ENCODE peak calls at places on chromosomes 1 and 21, in six cellular contexts. Z is right cardiac atrium, D is Karpas-422, K is GM12865, H is fibroblast of lung, B is foreskin fibroblast. V is an unnamed sample.

GRCh38 chr21:29315155-29315749 is 16.5 kb downstream of the BACH1 start:
- DNase-seq in D (no peak), H (no peak), B (no peak), K (no peak), Z (no peak), V (no peak)

GRCh38 chr1:117671781-117672501 is 66.1 kb downstream of the TENT5C start:
- DNase-seq in D (peak; percentile 44), Z (peak; percentile 88), H (no peak), K (no peak), B (no peak), V (no peak)

GRCh38 chr1:83849191-83850061 is 149.5 kb downstream of the TTLL7 start:
- DNase-seq in Z (no peak), H (no peak), K (peak; percentile 44), D (no peak), B (no peak), V (no peak)

GRCh38 chr1:31273619-31274018 is 23.0 kb downstream of the SNRNP40 start:
- DNase-seq in Z (no peak), D (no peak), K (no peak), H (no peak), B (no peak), V (no peak)

GRCh38 chr21:14403681-14404318 is 20.9 kb upstream of the HSPA13 start:
- DNase-seq in B (peak; percentile 4), H (peak; percentile 23), D (peak; percentile 67), K (peak; percentile 58), Z (no peak), V (no peak)

GRCh38 chr21:35226960-35227741 is 178.0 kb upstream of the RUNX1 start:
- DNase-seq in Z (no peak), D (peak; percentile 91), B (no peak), K (peak; percentile 86), H (no peak), V (no peak)

GRCh38 chr1:33916786-33917185 is 52.9 kb downstream of the HMGB4 start:
- DNase-seq in K (no peak), D (no peak), B (no peak), H (no peak), Z (no peak), V (no peak)

GRCh38 chr1:156491151-156491949 is 9.2 kb downstream of the MEF2D start:
- DNase-seq in Z (peak; percentile 23), B (no peak), H (no peak), K (peak; percentile 74), D (peak; percentile 91), V (no peak)

GRCh38 chr1:6646499-6647148 is 22.0 kb downstream of the THAP3 start:
- DNase-seq in K (peak; percentile 53), Z (no peak), D (peak; percentile 82), B (peak; percentile 36), H (peak; percentile 37), V (no peak)

GRCh38 chr1:161432091-161432490 is 64.4 kb upstream of the CFAP126 start:
- DNase-seq in D (no peak), K (no peak), H (no peak), B (no peak), Z (no peak), V (no peak)

GRCh38 chr1:79575424-79575823 is 568.9 kb upstream of the ADGRL4 start:
- DNase-seq in K (no peak), B (no peak), D (no peak), H (no peak), Z (no peak), V (no peak)

GRCh38 chr21:32312321-32312720 is 13.7 kb downstream of the MRAP start:
- DNase-seq in Z (no peak), K (no peak), B (no peak), D (no peak), H (no peak), V (no peak)

GRCh38 chr21:44871576-44872265 is 1.8 kb downstream of the PTTG1IP start:
- DNase-seq in H (peak; percentile 78), K (no peak), D (no peak), B (peak; percentile 78), Z (no peak), V (no peak)

GRCh38 chr1:167186198-167186750 is 34.4 kb upstream of the POU2F1 start:
- DNase-seq in H (no peak), B (no peak), K (no peak), D (no peak), Z (no peak), V (no peak)

GRCh38 chr1:236501093-236501492 is 22.7 kb upstream of the LGALS8 start:
- DNase-seq in Z (no peak), D (no peak), H (no peak), K (no peak), B (no peak), V (no peak)

GRCh38 chr1:21302747-21303715 is 12.8 kb upstream of the ECE1 start:
- DNase-seq in D (no peak), H (peak; percentile 87), Z (peak; percentile 60), K (no peak), B (peak; percentile 90), V (no peak)

GRCh38 chr1:214312530-214313051 is 31.6 kb downstream of the SMYD2 start:
- DNase-seq in B (no peak), Z (no peak), H (no peak), K (no peak), D (no peak), V (no peak)

GRCh38 chr1:9400425-9401079 is 107.9 kb downstream of the SPSB1 start:
- DNase-seq in Z (peak; percentile 67), B (no peak), D (no peak), H (peak; percentile 48), K (no peak), V (no peak)

GRCh38 chr21:36487641-36488307 is 7.9 kb upstream of the CLDN14 start:
- DNase-seq in H (peak; percentile 65), Z (no peak), B (no peak), D (no peak), K (no peak), V (peak; percentile 17)

GRCh38 chr1:181089777-181090505 is 1.4 kb downstream of the IER5 start:
- DNase-seq in K (peak; percentile 89), H (peak; percentile 63), B (no peak), D (peak; percentile 75), Z (peak; percentile 86), V (no peak)

GRCh38 chr1:19706136-19706535 is 41.5 kb downstream of the HTR6 start:
- DNase-seq in D (no peak), H (no peak), Z (no peak), B (no peak), K (no peak), V (no peak)

GRCh38 chr21:31201548-31201947 is 142.5 kb downstream of the TIAM1 start:
- DNase-seq in D (peak; percentile 56), B (no peak), H (peak; percentile 74), Z (no peak), K (peak; percentile 18), V (no peak)

GRCh38 chr1:9551984-9552383 is 12.7 kb downstream of the SLC25A33 start:
- DNase-seq in Z (no peak), B (no peak), K (no peak), H (no peak), D (no peak), V (no peak)

GRCh38 chr1:14946011-14946359 is 207.6 kb upstream of the TMEM51 start:
- DNase-seq in K (no peak), B (no peak), Z (no peak), H (no peak), D (no peak), V (no peak)

GRCh38 chr1:14945132-14946010 is 208.2 kb upstream of the TMEM51 start:
- DNase-seq in B (peak; percentile 62), H (peak; percentile 93), D (no peak), K (no peak), Z (peak; percentile 86), V (no peak)

GRCh38 chr1:14947421-14947820 is 206.1 kb upstream of the TMEM51 start:
- DNase-seq in H (no peak), B (no peak), K (no peak), Z (no peak), D (no peak), V (no peak)

GRCh38 chr1:14948112-14948652 is 205.4 kb upstream of the TMEM51 start:
- DNase-seq in H (no peak), K (no peak), D (no peak), Z (no peak), B (no peak), V (no peak)

GRCh38 chr1:14946567-14947285 is 206.8 kb upstream of the TMEM51 start:
- DNase-seq in B (peak; percentile 41), H (peak; percentile 86), D (no peak), K (no peak), Z (no peak), V (no peak)
- H3K4me3 ChIP-seq in B (peak overlapping the region; percentile 41), H (no peak overlapping the region), D (no peak overlapping the region), K (no peak overlapping the region), Z (no peak overlapping the region), V (peak overlapping the region; percentile 46)

GRCh38 chr1:25992689-25993146 is 5.1 kb downstream of the PAFAH2 start:
- DNase-seq in Z (no peak), D (no peak), K (no peak), H (no peak), B (no peak), V (no peak)

GRCh38 chr1:25989860-25990650 is 7.8 kb downstream of the PAFAH2 start:
- DNase-seq in K (no peak), D (no peak), B (peak; percentile 11), H (no peak), Z (no peak), V (no peak)

GRCh38 chr1:25990702-25991395 is 7.0 kb downstream of the PAFAH2 start:
- DNase-seq in H (no peak), D (no peak), B (no peak), Z (no peak), K (no peak), V (no peak)

GRCh38 chr1:25991937-25992688 is 5.8 kb downstream of the PAFAH2 start:
- DNase-seq in H (peak; percentile 61), K (no peak), B (peak; percentile 40), Z (no peak), D (no peak), V (no peak)

GRCh38 chr1:25989440-25989839 is 8.4 kb downstream of the PAFAH2 start:
- DNase-seq in D (no peak), Z (no peak), H (no peak), B (no peak), K (no peak), V (no peak)
- H3K4me3 ChIP-seq in D (no peak overlapping the region), Z (no peak overlapping the region), H (no peak overlapping the region), B (no peak overlapping the region), K (no peak overlapping the region), V (no peak overlapping the region)

DNA sequence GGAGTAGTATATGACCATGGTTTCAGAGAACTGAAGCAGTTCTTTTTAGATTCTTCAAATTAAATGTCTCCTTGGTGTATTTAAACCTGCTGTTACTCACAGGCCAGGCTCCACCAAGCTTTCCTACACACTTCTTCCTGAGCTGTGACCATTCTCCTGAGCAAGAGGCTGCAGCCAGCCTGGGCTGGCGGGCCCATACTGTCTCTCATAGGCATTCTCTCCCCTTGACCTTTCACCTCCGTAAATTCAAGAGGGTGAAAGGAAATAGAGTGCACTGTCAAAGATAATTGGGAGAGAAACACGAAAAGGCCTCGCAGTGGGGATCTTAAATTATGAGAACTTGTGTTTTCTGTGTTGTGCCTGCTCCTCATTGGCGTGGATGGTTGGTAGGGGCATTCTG is 2.3 kb downstream of the ARF1 start:
- DNase-seq in D (no peak), Z (peak; percentile 4), B (no peak), H (no peak), K (no peak), V (no peak)
- H3K4me3 ChIP-seq in D (peak overlapping the region; percentile 90), Z (peak overlapping the region; percentile 94), B (peak overlapping the region; percentile 99), H (peak overlapping the region; percentile 77), K (peak overlapping the region; percentile 80), V (peak overlapping the region; percentile 84)

DNA sequence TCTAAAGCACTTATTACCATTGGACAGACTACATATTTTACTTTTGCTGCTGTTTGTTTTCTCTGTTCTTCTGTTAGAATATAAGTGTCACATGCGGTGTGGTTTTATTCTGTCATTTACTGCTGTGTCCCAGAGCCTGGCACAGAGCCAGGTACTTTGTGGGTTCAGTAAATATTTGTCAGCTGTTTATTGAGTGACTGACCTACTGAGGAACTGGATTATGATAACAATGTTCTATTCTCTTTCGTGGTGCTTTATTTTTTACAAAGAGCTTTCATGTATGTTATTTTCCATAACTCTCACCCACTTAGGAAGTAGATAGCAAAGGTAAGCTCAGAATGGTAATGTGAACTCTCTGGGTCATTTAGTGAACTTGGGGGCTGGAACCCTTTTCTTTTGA is 118.8 kb downstream of the RWDD3 start:
- DNase-seq in D (no peak), B (no peak), Z (no peak), K (no peak), H (no peak), V (no peak)
- H3K4me3 ChIP-seq in D (no peak overlapping the region), B (no peak overlapping the region), Z (no peak overlapping the region), K (no peak overlapping the region), H (no peak overlapping the region), V (no peak overlapping the region)

V was measured in keratinocyte.